ENCODE peak calls at places on chromosome X, in nine cellular contexts. One of them, this sample, is unnamed.

GRCh38 chrX:72255445-72255844 is 16.6 kb upstream of the ERCC6L start:
- ATAC-seq in heart right ventricle: no peak
- ATAC-seq in T-helper 17 cell: no peak
- ATAC-seq in CD4-positive, alpha-beta T cell: no peak
- ATAC-seq in activated T-cell treated with anti-CD3 and anti-CD28 coated beads, Interleukin-2, amount 50 U/mL, for 4 hours: no peak
- ATAC-seq in activated CD8-positive, alpha-beta T cell treated with anti-CD3 and anti-CD28 coated beads for 36 hours: no peak
- ATAC-seq in HCT116: no peak
- ATAC-seq in Right ventricle myocardium superior: no peak
- ATAC-seq in right lobe of liver: peak; percentile 20
- ATAC-seq in this sample: no peak

GRCh38 chrX:2484721-2485459 is 15.9 kb downstream of the DHRSX start:
- ATAC-seq in heart right ventricle: peak; percentile 65
- ATAC-seq in T-helper 17 cell: no peak
- ATAC-seq in CD4-positive, alpha-beta T cell: no peak
- ATAC-seq in activated T-cell treated with anti-CD3 and anti-CD28 coated beads, Interleukin-2, amount 50 U/mL, for 4 hours: no peak
- ATAC-seq in activated CD8-positive, alpha-beta T cell treated with anti-CD3 and anti-CD28 coated beads for 36 hours: no peak
- ATAC-seq in HCT116: no peak
- ATAC-seq in Right ventricle myocardium superior: peak; percentile 56
- ATAC-seq in right lobe of liver: no peak
- ATAC-seq in this sample: peak; percentile 60

GRCh38 chrX:41707218-41707617 is 16.8 kb upstream of the GPR82 start:
- ATAC-seq in heart right ventricle: no peak
- ATAC-seq in T-helper 17 cell: no peak
- ATAC-seq in CD4-positive, alpha-beta T cell: no peak
- ATAC-seq in activated T-cell treated with anti-CD3 and anti-CD28 coated beads, Interleukin-2, amount 50 U/mL, for 4 hours: no peak
- ATAC-seq in activated CD8-positive, alpha-beta T cell treated with anti-CD3 and anti-CD28 coated beads for 36 hours: no peak
- ATAC-seq in HCT116: no peak
- ATAC-seq in Right ventricle myocardium superior: no peak
- ATAC-seq in right lobe of liver: no peak
- ATAC-seq in this sample: no peak

GRCh38 chrX:124194903-124195302 is 137.6 kb upstream of the TEX13D start:
- ATAC-seq in heart right ventricle: peak; percentile 69
- ATAC-seq in T-helper 17 cell: no peak
- ATAC-seq in CD4-positive, alpha-beta T cell: no peak
- ATAC-seq in activated T-cell treated with anti-CD3 and anti-CD28 coated beads, Interleukin-2, amount 50 U/mL, for 4 hours: no peak
- ATAC-seq in activated CD8-positive, alpha-beta T cell treated with anti-CD3 and anti-CD28 coated beads for 36 hours: no peak
- ATAC-seq in HCT116: no peak
- ATAC-seq in Right ventricle myocardium superior: peak; percentile 89
- ATAC-seq in right lobe of liver: no peak
- ATAC-seq in this sample: peak; percentile 76

GRCh38 chrX:137313627-137314026 is 252.3 kb upstream of the ZIC3 start:
- ATAC-seq in heart right ventricle: no peak
- ATAC-seq in T-helper 17 cell: no peak
- ATAC-seq in CD4-positive, alpha-beta T cell: no peak
- ATAC-seq in activated T-cell treated with anti-CD3 and anti-CD28 coated beads, Interleukin-2, amount 50 U/mL, for 4 hours: peak; percentile 34
- ATAC-seq in activated CD8-positive, alpha-beta T cell treated with anti-CD3 and anti-CD28 coated beads for 36 hours: peak; percentile 83
- ATAC-seq in HCT116: no peak
- ATAC-seq in Right ventricle myocardium superior: no peak
- ATAC-seq in right lobe of liver: peak; percentile 22
- ATAC-seq in this sample: no peak

GRCh38 chrX:100445593-100445992 is 35.5 kb upstream of the PCDH19 start:
- ATAC-seq in heart right ventricle: no peak
- ATAC-seq in T-helper 17 cell: no peak
- ATAC-seq in CD4-positive, alpha-beta T cell: no peak
- ATAC-seq in activated T-cell treated with anti-CD3 and anti-CD28 coated beads, Interleukin-2, amount 50 U/mL, for 4 hours: no peak
- ATAC-seq in activated CD8-positive, alpha-beta T cell treated with anti-CD3 and anti-CD28 coated beads for 36 hours: no peak
- ATAC-seq in HCT116: no peak
- ATAC-seq in Right ventricle myocardium superior: no peak
- ATAC-seq in right lobe of liver: no peak
- ATAC-seq in this sample: no peak

GRCh38 chrX:139332441-139332840 is 198.1 kb upstream of the F9 start:
- ATAC-seq in heart right ventricle: no peak
- ATAC-seq in T-helper 17 cell: no peak
- ATAC-seq in CD4-positive, alpha-beta T cell: no peak
- ATAC-seq in activated T-cell treated with anti-CD3 and anti-CD28 coated beads, Interleukin-2, amount 50 U/mL, for 4 hours: no peak
- ATAC-seq in activated CD8-positive, alpha-beta T cell treated with anti-CD3 and anti-CD28 coated beads for 36 hours: no peak
- ATAC-seq in HCT116: no peak
- ATAC-seq in Right ventricle myocardium superior: no peak
- ATAC-seq in right lobe of liver: no peak
- ATAC-seq in this sample: no peak

GRCh38 chrX:30975467-30975866 is 86.4 kb upstream of the TAB3 start:
- ATAC-seq in heart right ventricle: no peak
- ATAC-seq in T-helper 17 cell: no peak
- ATAC-seq in CD4-positive, alpha-beta T cell: no peak
- ATAC-seq in activated T-cell treated with anti-CD3 and anti-CD28 coated beads, Interleukin-2, amount 50 U/mL, for 4 hours: no peak
- ATAC-seq in activated CD8-positive, alpha-beta T cell treated with anti-CD3 and anti-CD28 coated beads for 36 hours: no peak
- ATAC-seq in HCT116: no peak
- ATAC-seq in Right ventricle myocardium superior: no peak
- ATAC-seq in right lobe of liver: peak; percentile 24
- ATAC-seq in this sample: no peak

GRCh38 chrX:28177202-28177601 is 196.0 kb upstream of the DCAF8L1 start:
- ATAC-seq in heart right ventricle: no peak
- ATAC-seq in T-helper 17 cell: no peak
- ATAC-seq in CD4-positive, alpha-beta T cell: no peak
- ATAC-seq in activated T-cell treated with anti-CD3 and anti-CD28 coated beads, Interleukin-2, amount 50 U/mL, for 4 hours: no peak
- ATAC-seq in activated CD8-positive, alpha-beta T cell treated with anti-CD3 and anti-CD28 coated beads for 36 hours: no peak
- ATAC-seq in HCT116: peak; percentile 93
- ATAC-seq in Right ventricle myocardium superior: no peak
- ATAC-seq in right lobe of liver: peak; percentile 33
- ATAC-seq in this sample: no peak

GRCh38 chrX:38095971-38096529 is 89.7 kb downstream of the SYTL5 start:
- ATAC-seq in heart right ventricle: no peak
- ATAC-seq in T-helper 17 cell: no peak
- ATAC-seq in CD4-positive, alpha-beta T cell: no peak
- ATAC-seq in activated T-cell treated with anti-CD3 and anti-CD28 coated beads, Interleukin-2, amount 50 U/mL, for 4 hours: no peak
- ATAC-seq in activated CD8-positive, alpha-beta T cell treated with anti-CD3 and anti-CD28 coated beads for 36 hours: no peak
- ATAC-seq in HCT116: peak; percentile 62
- ATAC-seq in Right ventricle myocardium superior: no peak
- ATAC-seq in right lobe of liver: no peak
- ATAC-seq in this sample: no peak

GRCh38 chrX:106606583-106606982 is 5.2 kb upstream of the RADX start:
- ATAC-seq in heart right ventricle: no peak
- ATAC-seq in T-helper 17 cell: no peak
- ATAC-seq in CD4-positive, alpha-beta T cell: no peak
- ATAC-seq in activated T-cell treated with anti-CD3 and anti-CD28 coated beads, Interleukin-2, amount 50 U/mL, for 4 hours: no peak
- ATAC-seq in activated CD8-positive, alpha-beta T cell treated with anti-CD3 and anti-CD28 coated beads for 36 hours: no peak
- ATAC-seq in HCT116: no peak
- ATAC-seq in Right ventricle myocardium superior: no peak
- ATAC-seq in right lobe of liver: no peak
- ATAC-seq in this sample: no peak

GRCh38 chrX:101025126-101025525 is 26.8 kb downstream of the TRMT2B start:
- ATAC-seq in heart right ventricle: no peak
- ATAC-seq in T-helper 17 cell: no peak
- ATAC-seq in CD4-positive, alpha-beta T cell: no peak
- ATAC-seq in activated T-cell treated with anti-CD3 and anti-CD28 coated beads, Interleukin-2, amount 50 U/mL, for 4 hours: no peak
- ATAC-seq in activated CD8-positive, alpha-beta T cell treated with anti-CD3 and anti-CD28 coated beads for 36 hours: no peak
- ATAC-seq in HCT116: no peak
- ATAC-seq in Right ventricle myocardium superior: no peak
- ATAC-seq in right lobe of liver: no peak
- ATAC-seq in this sample: no peak

GRCh38 chrX:72101597-72102037 is 30.1 kb downstream of the RTL5 start:
- ATAC-seq in heart right ventricle: no peak
- ATAC-seq in T-helper 17 cell: no peak
- ATAC-seq in CD4-positive, alpha-beta T cell: no peak
- ATAC-seq in activated T-cell treated with anti-CD3 and anti-CD28 coated beads, Interleukin-2, amount 50 U/mL, for 4 hours: no peak
- ATAC-seq in activated CD8-positive, alpha-beta T cell treated with anti-CD3 and anti-CD28 coated beads for 36 hours: no peak
- ATAC-seq in HCT116: no peak
- ATAC-seq in Right ventricle myocardium superior: no peak
- ATAC-seq in right lobe of liver: no peak
- ATAC-seq in this sample: no peak

GRCh38 chrX:13223868-13224555 is 95.8 kb downstream of the ATXN3L start:
- ATAC-seq in heart right ventricle: peak; percentile 93
- ATAC-seq in T-helper 17 cell: no peak
- ATAC-seq in CD4-positive, alpha-beta T cell: no peak
- ATAC-seq in activated T-cell treated with anti-CD3 and anti-CD28 coated beads, Interleukin-2, amount 50 U/mL, for 4 hours: no peak
- ATAC-seq in activated CD8-positive, alpha-beta T cell treated with anti-CD3 and anti-CD28 coated beads for 36 hours: no peak
- ATAC-seq in HCT116: peak; percentile 57
- ATAC-seq in Right ventricle myocardium superior: peak; percentile 60
- ATAC-seq in right lobe of liver: peak; percentile 75
- ATAC-seq in this sample: peak; percentile 85

GRCh38 chrX:38154818-38155217 is 65.9 kb downstream of the SRPX start:
- ATAC-seq in heart right ventricle: no peak
- ATAC-seq in T-helper 17 cell: no peak
- ATAC-seq in CD4-positive, alpha-beta T cell: no peak
- ATAC-seq in activated T-cell treated with anti-CD3 and anti-CD28 coated beads, Interleukin-2, amount 50 U/mL, for 4 hours: no peak
- ATAC-seq in activated CD8-positive, alpha-beta T cell treated with anti-CD3 and anti-CD28 coated beads for 36 hours: no peak
- ATAC-seq in HCT116: no peak
- ATAC-seq in Right ventricle myocardium superior: no peak
- ATAC-seq in right lobe of liver: no peak
- ATAC-seq in this sample: no peak

GRCh38 chrX:39689374-39690104 is 408.2 kb downstream of the BCOR start:
- ATAC-seq in heart right ventricle: no peak
- ATAC-seq in T-helper 17 cell: no peak
- ATAC-seq in CD4-positive, alpha-beta T cell: no peak
- ATAC-seq in activated T-cell treated with anti-CD3 and anti-CD28 coated beads, Interleukin-2, amount 50 U/mL, for 4 hours: no peak
- ATAC-seq in activated CD8-positive, alpha-beta T cell treated with anti-CD3 and anti-CD28 coated beads for 36 hours: no peak
- ATAC-seq in HCT116: peak; percentile 3
- ATAC-seq in Right ventricle myocardium superior: peak; percentile 5
- ATAC-seq in right lobe of liver: peak; percentile 3
- ATAC-seq in this sample: peak; percentile 1

GRCh38 chrX:11064851-11065600 is 46.1 kb upstream of the HCCS start:
- ATAC-seq in heart right ventricle: no peak
- ATAC-seq in T-helper 17 cell: no peak
- ATAC-seq in CD4-positive, alpha-beta T cell: no peak
- ATAC-seq in activated T-cell treated with anti-CD3 and anti-CD28 coated beads, Interleukin-2, amount 50 U/mL, for 4 hours: no peak
- ATAC-seq in activated CD8-positive, alpha-beta T cell treated with anti-CD3 and anti-CD28 coated beads for 36 hours: no peak
- ATAC-seq in HCT116: no peak
- ATAC-seq in Right ventricle myocardium superior: no peak
- ATAC-seq in right lobe of liver: no peak
- ATAC-seq in this sample: peak; percentile 57

GRCh38 chrX:49850028-49850427 is 20.9 kb downstream of the PAGE4 start:
- ATAC-seq in heart right ventricle: no peak
- ATAC-seq in T-helper 17 cell: no peak
- ATAC-seq in CD4-positive, alpha-beta T cell: no peak
- ATAC-seq in activated T-cell treated with anti-CD3 and anti-CD28 coated beads, Interleukin-2, amount 50 U/mL, for 4 hours: no peak
- ATAC-seq in activated CD8-positive, alpha-beta T cell treated with anti-CD3 and anti-CD28 coated beads for 36 hours: no peak
- ATAC-seq in HCT116: no peak
- ATAC-seq in Right ventricle myocardium superior: no peak
- ATAC-seq in right lobe of liver: no peak
- ATAC-seq in this sample: no peak

GRCh38 chrX:108396986-108397385 is 41.2 kb downstream of the COL4A6 start:
- ATAC-seq in heart right ventricle: no peak
- ATAC-seq in T-helper 17 cell: no peak
- ATAC-seq in CD4-positive, alpha-beta T cell: no peak
- ATAC-seq in activated T-cell treated with anti-CD3 and anti-CD28 coated beads, Interleukin-2, amount 50 U/mL, for 4 hours: no peak
- ATAC-seq in activated CD8-positive, alpha-beta T cell treated with anti-CD3 and anti-CD28 coated beads for 36 hours: no peak
- ATAC-seq in HCT116: no peak
- ATAC-seq in Right ventricle myocardium superior: no peak
- ATAC-seq in right lobe of liver: no peak
- ATAC-seq in this sample: no peak

GRCh38 chrX:68743754-68744153 is 85.1 kb upstream of the EFNB1 start:
- ATAC-seq in heart right ventricle: no peak
- ATAC-seq in T-helper 17 cell: no peak
- ATAC-seq in CD4-positive, alpha-beta T cell: no peak
- ATAC-seq in activated T-cell treated with anti-CD3 and anti-CD28 coated beads, Interleukin-2, amount 50 U/mL, for 4 hours: no peak
- ATAC-seq in activated CD8-positive, alpha-beta T cell treated with anti-CD3 and anti-CD28 coated beads for 36 hours: no peak
- ATAC-seq in HCT116: no peak
- ATAC-seq in Right ventricle myocardium superior: no peak
- ATAC-seq in right lobe of liver: no peak
- ATAC-seq in this sample: no peak

GRCh38 chrX:135740683-135741149 is 27.3 kb downstream of the CT45A3 start:
- ATAC-seq in heart right ventricle: no peak
- ATAC-seq in T-helper 17 cell: peak; percentile 53
- ATAC-seq in CD4-positive, alpha-beta T cell: peak; percentile 57
- ATAC-seq in activated T-cell treated with anti-CD3 and anti-CD28 coated beads, Interleukin-2, amount 50 U/mL, for 4 hours: peak; percentile 71
- ATAC-seq in activated CD8-positive, alpha-beta T cell treated with anti-CD3 and anti-CD28 coated beads for 36 hours: peak; percentile 73
- ATAC-seq in HCT116: peak; percentile 92
- ATAC-seq in Right ventricle myocardium superior: no peak
- ATAC-seq in right lobe of liver: no peak
- ATAC-seq in this sample: no peak

GRCh38 chrX:25020391-25021131 is 4.8 kb upstream of the ARX start:
- ATAC-seq in heart right ventricle: no peak
- ATAC-seq in T-helper 17 cell: peak; percentile 54
- ATAC-seq in CD4-positive, alpha-beta T cell: peak; percentile 37
- ATAC-seq in activated T-cell treated with anti-CD3 and anti-CD28 coated beads, Interleukin-2, amount 50 U/mL, for 4 hours: peak; percentile 59
- ATAC-seq in activated CD8-positive, alpha-beta T cell treated with anti-CD3 and anti-CD28 coated beads for 36 hours: peak; percentile 72
- ATAC-seq in HCT116: peak; percentile 90
- ATAC-seq in Right ventricle myocardium superior: no peak
- ATAC-seq in right lobe of liver: peak; percentile 60
- ATAC-seq in this sample: peak; percentile 27

GRCh38 chrX:72347366-72347765 is 41.7 kb upstream of the CITED1 start:
- ATAC-seq in heart right ventricle: peak; percentile 33
- ATAC-seq in T-helper 17 cell: no peak
- ATAC-seq in CD4-positive, alpha-beta T cell: no peak
- ATAC-seq in activated T-cell treated with anti-CD3 and anti-CD28 coated beads, Interleukin-2, amount 50 U/mL, for 4 hours: no peak
- ATAC-seq in activated CD8-positive, alpha-beta T cell treated with anti-CD3 and anti-CD28 coated beads for 36 hours: no peak
- ATAC-seq in HCT116: no peak
- ATAC-seq in Right ventricle myocardium superior: peak; percentile 78
- ATAC-seq in right lobe of liver: no peak
- ATAC-seq in this sample: no peak

GRCh38 chrX:71111851-71112468 is 583 bp upstream of the IL2RG start:
- ATAC-seq in heart right ventricle: no peak
- ATAC-seq in T-helper 17 cell: peak; percentile 72
- ATAC-seq in CD4-positive, alpha-beta T cell: peak; percentile 43
- ATAC-seq in activated T-cell treated with anti-CD3 and anti-CD28 coated beads, Interleukin-2, amount 50 U/mL, for 4 hours: peak; percentile 38
- ATAC-seq in activated CD8-positive, alpha-beta T cell treated with anti-CD3 and anti-CD28 coated beads for 36 hours: peak; percentile 34
- ATAC-seq in HCT116: no peak
- ATAC-seq in Right ventricle myocardium superior: no peak
- ATAC-seq in right lobe of liver: no peak
- ATAC-seq in this sample: no peak

GRCh38 chrX:74890676-74891430 is 34.4 kb downstream of the NEXMIF start:
- ATAC-seq in heart right ventricle: no peak
- ATAC-seq in T-helper 17 cell: no peak
- ATAC-seq in CD4-positive, alpha-beta T cell: no peak
- ATAC-seq in activated T-cell treated with anti-CD3 and anti-CD28 coated beads, Interleukin-2, amount 50 U/mL, for 4 hours: no peak
- ATAC-seq in activated CD8-positive, alpha-beta T cell treated with anti-CD3 and anti-CD28 coated beads for 36 hours: no peak
- ATAC-seq in HCT116: no peak
- ATAC-seq in Right ventricle myocardium superior: no peak
- ATAC-seq in right lobe of liver: no peak
- ATAC-seq in this sample: no peak

GRCh38 chrX:41442824-41443560 is 4.2 kb upstream of the NYX start:
- ATAC-seq in heart right ventricle: peak; percentile 15
- ATAC-seq in T-helper 17 cell: no peak
- ATAC-seq in CD4-positive, alpha-beta T cell: no peak
- ATAC-seq in activated T-cell treated with anti-CD3 and anti-CD28 coated beads, Interleukin-2, amount 50 U/mL, for 4 hours: no peak
- ATAC-seq in activated CD8-positive, alpha-beta T cell treated with anti-CD3 and anti-CD28 coated beads for 36 hours: no peak
- ATAC-seq in HCT116: no peak
- ATAC-seq in Right ventricle myocardium superior: peak; percentile 6
- ATAC-seq in right lobe of liver: no peak
- ATAC-seq in this sample: no peak